ENCODE peak calls at places on chromosomes 7 and 10, in eight cellular contexts. One of them, this sample, is unnamed.

GRCh38 chr10:71613303-71613777 is 106.2 kb downstream of the C10orf105 start:
- DNase-seq in neural progenitor cell: no peak
- DNase-seq in GM23338: no peak
- DNase-seq in AG08396: no peak
- DNase-seq in GM04504: no peak
- DNase-seq in activated naive CD8-positive, alpha-beta T cell treated with anti-CD3 and anti-CD28 coated beads, Interleukin-2, amount 50 U/mL, for 24 hours: no peak
- DNase-seq in nephron progenitor cell: no peak
- DNase-seq in GM19239: no peak
- DNase-seq in this sample: no peak

GRCh38 chr7:4084271-4084670 is 597.8 kb upstream of the FOXK1 start:
- DNase-seq in nephron progenitor cell: no peak
- DNase-seq in GM19239: no peak
- DNase-seq in AG08396: no peak
- DNase-seq in neural progenitor cell: no peak
- DNase-seq in GM23338: no peak
- DNase-seq in activated naive CD8-positive, alpha-beta T cell treated with anti-CD3 and anti-CD28 coated beads, Interleukin-2, amount 50 U/mL, for 24 hours: no peak
- DNase-seq in GM04504: no peak
- DNase-seq in this sample: no peak

GRCh38 chr10:104456817-104457657 is 103.4 kb downstream of the CFAP58 start:
- DNase-seq in GM23338: no peak
- DNase-seq in activated naive CD8-positive, alpha-beta T cell treated with anti-CD3 and anti-CD28 coated beads, Interleukin-2, amount 50 U/mL, for 24 hours: no peak
- DNase-seq in AG08396: no peak
- DNase-seq in GM19239: no peak
- DNase-seq in nephron progenitor cell: no peak
- DNase-seq in GM04504: no peak
- DNase-seq in neural progenitor cell: no peak
- DNase-seq in this sample: no peak

GRCh38 chr7:14682910-14683465 is 219.6 kb downstream of the DGKB start:
- DNase-seq in activated naive CD8-positive, alpha-beta T cell treated with anti-CD3 and anti-CD28 coated beads, Interleukin-2, amount 50 U/mL, for 24 hours: no peak
- DNase-seq in GM19239: no peak
- DNase-seq in neural progenitor cell: no peak
- DNase-seq in GM04504: no peak
- DNase-seq in GM23338: no peak
- DNase-seq in nephron progenitor cell: no peak
- DNase-seq in AG08396: no peak
- DNase-seq in this sample: no peak

GRCh38 chr7:24660541-24660940 is 87.3 kb downstream of the PALS2 start:
- DNase-seq in nephron progenitor cell: no peak
- DNase-seq in neural progenitor cell: no peak
- DNase-seq in GM19239: no peak
- DNase-seq in GM23338: no peak
- DNase-seq in GM04504: no peak
- DNase-seq in activated naive CD8-positive, alpha-beta T cell treated with anti-CD3 and anti-CD28 coated beads, Interleukin-2, amount 50 U/mL, for 24 hours: no peak
- DNase-seq in AG08396: no peak
- DNase-seq in this sample: no peak

GRCh38 chr10:104066945-104067344 is 18.7 kb downstream of the COL17A1 start:
- DNase-seq in AG08396: no peak
- DNase-seq in activated naive CD8-positive, alpha-beta T cell treated with anti-CD3 and anti-CD28 coated beads, Interleukin-2, amount 50 U/mL, for 24 hours: no peak
- DNase-seq in neural progenitor cell: peak
- DNase-seq in GM04504: no peak
- DNase-seq in GM19239: no peak
- DNase-seq in nephron progenitor cell: no peak
- DNase-seq in GM23338: peak
- DNase-seq in this sample: no peak

GRCh38 chr7:151592868-151593486 is 73.3 kb upstream of the RHEB start:
- DNase-seq in neural progenitor cell: no peak
- DNase-seq in activated naive CD8-positive, alpha-beta T cell treated with anti-CD3 and anti-CD28 coated beads, Interleukin-2, amount 50 U/mL, for 24 hours: no peak
- DNase-seq in AG08396: peak
- DNase-seq in GM23338: no peak
- DNase-seq in nephron progenitor cell: no peak
- DNase-seq in GM04504: peak
- DNase-seq in GM19239: no peak
- DNase-seq in this sample: no peak

GRCh38 chr7:18393465-18394118 is 102.0 kb upstream of the HDAC9 start:
- DNase-seq in GM19239: no peak
- DNase-seq in activated naive CD8-positive, alpha-beta T cell treated with anti-CD3 and anti-CD28 coated beads, Interleukin-2, amount 50 U/mL, for 24 hours: no peak
- DNase-seq in GM23338: no peak
- DNase-seq in GM04504: no peak
- DNase-seq in AG08396: no peak
- DNase-seq in neural progenitor cell: no peak
- DNase-seq in nephron progenitor cell: no peak
- DNase-seq in this sample: no peak

GRCh38 chr7:19939746-19940145 is 166.3 kb upstream of the TMEM196 start:
- DNase-seq in GM23338: no peak
- DNase-seq in AG08396: peak
- DNase-seq in activated naive CD8-positive, alpha-beta T cell treated with anti-CD3 and anti-CD28 coated beads, Interleukin-2, amount 50 U/mL, for 24 hours: no peak
- DNase-seq in GM04504: peak
- DNase-seq in nephron progenitor cell: no peak
- DNase-seq in GM19239: no peak
- DNase-seq in neural progenitor cell: no peak
- DNase-seq in this sample: no peak

GRCh38 chr7:110673148-110673547 is 417.8 kb upstream of the LRRN3 start:
- DNase-seq in GM23338: no peak
- DNase-seq in GM19239: no peak
- DNase-seq in neural progenitor cell: no peak
- DNase-seq in AG08396: no peak
- DNase-seq in nephron progenitor cell: no peak
- DNase-seq in GM04504: no peak
- DNase-seq in activated naive CD8-positive, alpha-beta T cell treated with anti-CD3 and anti-CD28 coated beads, Interleukin-2, amount 50 U/mL, for 24 hours: no peak
- DNase-seq in this sample: no peak

GRCh38 chr7:17371656-17372524 is 73.4 kb downstream of the AHR start:
- DNase-seq in nephron progenitor cell: no peak
- DNase-seq in neural progenitor cell: no peak
- DNase-seq in activated naive CD8-positive, alpha-beta T cell treated with anti-CD3 and anti-CD28 coated beads, Interleukin-2, amount 50 U/mL, for 24 hours: no peak
- DNase-seq in AG08396: peak
- DNase-seq in GM23338: no peak
- DNase-seq in GM19239: no peak
- DNase-seq in GM04504: peak
- DNase-seq in this sample: no peak

GRCh38 chr7:1410992-1411391 is 48.3 kb downstream of the MICALL2 start:
- DNase-seq in GM04504: no peak
- DNase-seq in nephron progenitor cell: no peak
- DNase-seq in neural progenitor cell: no peak
- DNase-seq in activated naive CD8-positive, alpha-beta T cell treated with anti-CD3 and anti-CD28 coated beads, Interleukin-2, amount 50 U/mL, for 24 hours: no peak
- DNase-seq in GM19239: no peak
- DNase-seq in GM23338: no peak
- DNase-seq in AG08396: no peak
- DNase-seq in this sample: no peak